ENCODE peak calls at places on chromosomes 6 and 20, in five cellular contexts. X is HCEC 1CT, E is endodermal cell, M is GDM1, Z is mucosa of descending colon. N is an unnamed sample.

GRCh38 chr6:13217206-13217905 is 111.0 kb downstream of the TBC1D7 start:
- DNase-seq in X (peak), E (no peak), M (no peak), Z (no peak), N (peak)

GRCh38 chr20:13865156-13865555 is 80.3 kb downstream of the NDUFAF5 start:
- DNase-seq in X (no peak), E (no peak), M (no peak), Z (no peak), N (no peak)

GRCh38 chr6:40477246-40478126 is 109.7 kb downstream of the LRFN2 start:
- DNase-seq in X (no peak), E (peak), M (no peak), Z (no peak), N (no peak)

GRCh38 chr6:159008656-159009288 is 8.8 kb upstream of the RSPH3 start:
- DNase-seq in X (peak), E (no peak), M (peak), Z (no peak), N (peak)

GRCh38 chr20:20010639-20011500 is 6.3 kb upstream of the NAA20 start:
- DNase-seq in X (peak), E (no peak), M (no peak), Z (no peak), N (peak)

GRCh38 chr20:23152308-23152892 is 66.3 kb upstream of the CD93 start:
- DNase-seq in X (peak), E (peak), M (peak), Z (no peak), N (peak)

GRCh38 chr20:1353956-1354355 is 25.0 kb upstream of the SDCBP2 start:
- DNase-seq in X (no peak), E (no peak), M (no peak), Z (no peak), N (no peak)

GRCh38 chr20:709864-710761 is 34.5 kb upstream of the SCRT2 start:
- DNase-seq in X (no peak), E (peak), M (no peak), Z (no peak), N (no peak)

GRCh38 chr20:59988141-59988540 is 29.9 kb downstream of the CDH26 start:
- DNase-seq in X (no peak), E (peak), M (no peak), Z (no peak), N (peak)

GRCh38 chr6:38503032-38503784 is 136.5 kb downstream of the BTBD9 start:
- DNase-seq in X (no peak), E (peak), M (no peak), Z (no peak), N (no peak)

GRCh38 chr6:134316733-134317431 is 1.0 kb downstream of the SGK1 start:
- DNase-seq in X (no peak), E (no peak), M (no peak), Z (no peak), N (no peak)

GRCh38 chr6:104486003-104486402 is 373.7 kb downstream of the HACE1 start:
- DNase-seq in X (no peak), E (no peak), M (no peak), Z (no peak), N (no peak)

GRCh38 chr6:159720708-159721107 is 6.6 kb upstream of the WTAP start:
- DNase-seq in X (no peak), E (peak), M (no peak), Z (no peak), N (no peak)

GRCh38 chr6:2502096-2502997 is 248.4 kb downstream of the MYLK4 start:
- DNase-seq in X (no peak), E (no peak), M (no peak), Z (no peak), N (no peak)

N was measured in HFFc6.